ENCODE peak calls at places on chromosome 15, in five cellular contexts. C, B, Z, N and U are unnamed samples. For H3K36me3, the result is how much of the 10 kb centered on the place peaks cover.

GRCh38 chr15:59565299-59565698 is 46.3 kb upstream of the GCNT3 start:
- DNase-seq in N (no peak), B (no peak), Z (no peak), C (no peak), U (no peak)

GRCh38 chr15:59232476-59232875 is 25.8 kb downstream of the LDHAL6B start:
- DNase-seq in N (no peak), B (no peak), Z (peak), C (peak), U (no peak)

GRCh38 chr15:25715536-25716413 is 147.4 kb downstream of the ATP10A start:
- DNase-seq in B (no peak), Z (no peak), N (no peak), C (no peak), U (no peak)

GRCh38 chr15:80058044-80058443 is 1.4 kb upstream of the ZFAND6 start:
- DNase-seq in Z (no peak), C (no peak), B (no peak), N (no peak), U (no peak)

GRCh38 chr15:81265944-81266775 is 57.8 kb downstream of the STARD5 start:
- DNase-seq in C (peak), N (peak), Z (peak), B (peak), U (peak)

GRCh38 chr15:70383856-70384255 is 286.1 kb upstream of the TLE3 start:
- DNase-seq in B (no peak), N (no peak), C (no peak), Z (no peak), U (no peak)

GRCh38 chr15:101808201-101808600 is 3.8 kb upstream of the OR4F15 start:
- DNase-seq in N (no peak), B (no peak), Z (peak), C (no peak), U (no peak)

GRCh38 chr15:35671197-35671596 is 125.2 kb upstream of the DPH6 start:
- DNase-seq in Z (no peak), N (no peak), B (no peak), C (no peak), U (no peak)

GRCh38 chr15:30043211-30043655 is 39.5 kb upstream of the GOLGA8J start:
- DNase-seq in Z (peak), N (no peak), C (no peak), B (no peak), U (no peak)

GRCh38 chr15:26869628-26870027 is 2.8 kb downstream of the GABRA5 start:
- DNase-seq in B (no peak), C (no peak), N (no peak), Z (no peak), U (no peak)

GRCh38 chr15:26874774-26875475 is 8.1 kb downstream of the GABRA5 start:
- DNase-seq in C (no peak), B (no peak), Z (no peak), N (no peak), U (no peak)

GRCh38 chr15:26873846-26874245 is 7.0 kb downstream of the GABRA5 start:
- DNase-seq in Z (no peak), N (no peak), C (no peak), B (no peak), U (no peak)

GRCh38 chr15:26870346-26870745 is 3.5 kb downstream of the GABRA5 start:
- DNase-seq in C (no peak), B (no peak), N (no peak), Z (no peak), U (no peak)

DNA sequence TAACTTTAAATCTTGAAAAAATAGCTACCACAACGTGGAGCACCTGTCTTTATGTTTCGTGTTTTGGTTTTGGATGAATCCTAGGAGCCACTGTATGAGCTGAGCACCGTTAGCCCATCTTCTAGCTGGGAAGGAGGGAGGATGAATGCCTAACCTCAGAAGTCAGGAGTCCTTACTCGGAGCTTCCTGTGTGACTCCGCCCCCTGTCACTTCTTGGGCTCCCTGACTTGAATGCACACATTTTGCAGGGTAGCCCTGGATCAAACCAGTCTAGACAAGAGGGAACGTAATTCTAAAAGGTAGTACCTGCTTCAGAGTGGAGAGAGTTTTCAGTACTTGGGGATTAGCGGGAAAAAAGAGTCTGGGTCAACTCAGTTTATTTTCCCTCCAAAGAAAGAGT is 5.3 kb downstream of the GABRA5 start:
- DNase-seq in B (no peak), Z (no peak), C (no peak), N (no peak), U (no peak)
- H3K36me3 ChIP-seq in B (under half), Z (under half), C (under half), N (under half), U (under half)

DNA sequence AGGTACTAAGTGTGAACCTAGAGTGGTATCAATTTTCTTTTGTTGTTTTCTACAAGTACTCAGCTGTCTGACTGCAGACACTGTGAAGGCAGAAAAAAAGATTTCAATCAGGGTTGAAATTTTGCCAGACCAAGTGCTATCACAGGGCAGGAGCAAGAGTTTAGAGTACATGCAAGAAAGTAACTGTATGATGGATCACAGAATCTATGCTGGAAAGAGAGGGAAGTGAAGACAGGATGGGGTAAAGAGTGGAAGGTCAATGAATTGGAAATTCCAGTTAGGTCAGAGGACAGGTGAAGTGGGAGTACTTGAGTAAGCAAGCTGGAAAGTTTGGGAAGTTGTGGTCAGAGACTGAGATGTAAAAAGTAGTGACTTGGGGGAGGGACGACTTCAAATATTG is 7.2 kb downstream of the SPG11 start:
- DNase-seq in N (no peak), B (no peak), C (no peak), Z (no peak), U (no peak)
- H3K36me3 ChIP-seq in N (under half), B (half or more), C (under half), Z (half or more), U (under half)

GRCh38 chr15:50458301-50458700 is 34.1 kb downstream of the USP8 start:
- DNase-seq in Z (peak), B (no peak), C (no peak), N (no peak), U (no peak)
- H3K36me3 ChIP-seq in Z (under half), B (half or more), C (under half), N (under half), U (under half)

DNA sequence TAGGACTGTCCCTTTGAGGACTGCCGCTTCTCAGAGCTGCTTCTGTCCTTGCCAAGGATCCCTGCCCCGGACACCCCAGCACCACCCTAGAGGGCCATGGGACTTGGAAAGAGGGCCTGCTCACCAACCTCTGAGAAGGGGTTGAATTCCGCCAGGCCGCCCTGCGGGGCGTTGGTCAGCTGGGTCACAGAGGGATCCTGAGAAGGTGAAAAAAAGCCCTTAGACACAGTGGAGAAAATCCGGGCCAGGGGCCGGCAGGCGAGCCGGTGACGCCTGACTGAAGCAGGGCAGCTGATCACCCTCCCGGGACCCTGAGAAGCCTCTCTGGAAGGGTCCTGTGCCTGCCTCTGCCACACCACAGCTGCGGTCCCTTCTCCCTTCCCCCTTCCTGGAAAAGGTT is 11.5 kb upstream of the ULK3 start:
- DNase-seq in N (no peak), Z (no peak), B (no peak), C (no peak), U (no peak)
- H3K36me3 ChIP-seq in N (under half), Z (under half), B (half or more), C (under half), U (under half)

DNA sequence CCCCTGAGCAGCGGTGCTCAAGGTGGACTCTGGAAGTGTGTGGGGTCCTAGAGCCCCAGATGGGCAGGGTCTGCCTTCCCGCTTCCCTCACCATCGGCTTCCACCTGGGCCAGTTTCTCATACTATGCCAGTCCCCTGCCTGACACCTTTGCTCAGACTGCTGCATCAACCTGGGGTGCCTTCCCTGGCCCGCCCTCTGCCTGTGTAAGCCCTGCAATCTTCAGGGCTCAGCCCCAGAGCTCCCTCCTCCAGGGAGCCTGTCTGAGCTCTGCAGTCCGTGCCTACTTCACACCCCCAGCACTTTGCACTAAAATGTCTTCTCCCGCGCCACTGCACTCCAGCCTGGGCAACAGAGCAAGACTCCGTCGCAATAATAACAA is 13.1 kb downstream of the CSK start:
- DNase-seq in Z (no peak), B (no peak), N (no peak), C (no peak), U (no peak)
- H3K36me3 ChIP-seq in Z (under half), B (under half), N (under half), C (under half), U (under half)

DNA sequence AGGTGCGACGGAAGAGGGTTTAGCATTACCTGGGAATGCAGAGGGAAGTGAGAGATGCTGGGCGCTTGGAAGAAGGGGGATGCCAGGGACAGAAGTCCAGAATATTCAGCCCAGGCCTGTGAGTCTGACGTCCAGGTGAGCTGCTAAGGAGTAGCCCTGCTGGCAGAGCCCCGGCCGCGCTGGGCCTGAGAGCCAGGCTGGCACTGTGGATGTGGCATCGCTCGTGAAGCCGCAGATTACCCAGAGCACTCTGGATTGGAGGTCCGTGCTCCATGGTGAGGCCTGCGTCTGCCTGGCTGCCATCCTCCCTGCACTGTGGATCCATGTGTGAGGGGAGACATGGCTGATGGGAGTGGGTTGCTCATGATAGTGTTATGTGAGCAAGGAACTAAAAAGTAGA is 14.5 kb downstream of the MAN2A2 start:
- DNase-seq in Z (no peak), C (no peak), B (no peak), N (no peak), U (no peak)
- H3K36me3 ChIP-seq in Z (half or more), C (under half), B (half or more), N (under half), U (under half)

GRCh38 chr15:78023081-78023665 is 54.3 kb downstream of the TBC1D2B start:
- DNase-seq in Z (no peak), B (no peak), N (no peak), C (no peak), U (no peak)

GRCh38 chr15:78021761-78022160 is 55.8 kb downstream of the TBC1D2B start:
- DNase-seq in N (no peak), Z (no peak), C (no peak), B (no peak), U (no peak)

GRCh38 chr15:78024883-78025282 is 52.6 kb downstream of the TBC1D2B start:
- DNase-seq in C (no peak), Z (no peak), B (no peak), N (no peak), U (no peak)

GRCh38 chr15:78020007-78020406 is 57.5 kb downstream of the TBC1D2B start:
- DNase-seq in N (no peak), B (no peak), Z (no peak), C (no peak), U (no peak)

GRCh38 chr15:78024141-78024567 is 53.4 kb downstream of the TBC1D2B start:
- DNase-seq in Z (no peak), B (no peak), C (no peak), N (peak), U (no peak)
- H3K36me3 ChIP-seq in Z (half or more), B (half or more), C (under half), N (under half), U (under half)

GRCh38 chr15:90910441-90911301 is 7.6 kb downstream of the MAN2A2 start:
- DNase-seq in Z (no peak), N (no peak), C (no peak), B (peak), U (no peak)
- H3K36me3 ChIP-seq in Z (half or more), N (under half), C (under half), B (half or more), U (under half)

GRCh38 chr15:78931439-78931981 is 13.3 kb downstream of the CTSH start:
- DNase-seq in Z (no peak), B (no peak), N (peak), C (no peak), U (no peak)

GRCh38 chr15:78930577-78931388 is 14.1 kb downstream of the CTSH start:
- DNase-seq in B (no peak), Z (peak), C (peak), N (peak), U (peak)

GRCh38 chr15:78934063-78935023 is 10.5 kb downstream of the CTSH start:
- DNase-seq in C (no peak), Z (peak), B (no peak), N (no peak), U (no peak)

GRCh38 chr15:78933187-78934062 is 11.4 kb downstream of the CTSH start:
- DNase-seq in C (no peak), N (no peak), Z (no peak), B (no peak), U (no peak)

GRCh38 chr15:78932216-78932808 is 12.5 kb downstream of the CTSH start:
- DNase-seq in C (no peak), B (no peak), N (no peak), Z (no peak), U (no peak)
- H3K36me3 ChIP-seq in C (under half), B (half or more), N (under half), Z (under half), U (under half)

GRCh38 chr15:41911691-41912345 is 18.0 kb upstream of the SPTBN5 start:
- DNase-seq in Z (no peak), C (no peak), N (no peak), B (no peak), U (no peak)

GRCh38 chr15:41915203-41915994 is 21.5 kb upstream of the SPTBN5 start:
- DNase-seq in C (no peak), B (no peak), Z (no peak), N (no peak), U (no peak)

GRCh38 chr15:41908681-41909461 is 15.0 kb upstream of the SPTBN5 start:
- DNase-seq in Z (no peak), C (no peak), N (no peak), B (no peak), U (no peak)

GRCh38 chr15:41914406-41914805 is 20.6 kb upstream of the SPTBN5 start:
- DNase-seq in N (peak), B (no peak), C (no peak), Z (no peak), U (no peak)

GRCh38 chr15:41913251-41913650 is 19.4 kb upstream of the SPTBN5 start:
- DNase-seq in B (no peak), Z (no peak), N (no peak), C (no peak), U (no peak)
- H3K36me3 ChIP-seq in B (under half), Z (under half), N (under half), C (under half), U (under half)